ENCODE peak calls at places on chromosomes 16 and 17, in seven cellular contexts. Q is mesendoderm, C is HepG2, L is uterus, O is SJSA1, M is cardiac muscle cell, B is colonic mucosa. N is an unnamed sample.

GRCh38 chr17:41678411-41678906 is 10.2 kb upstream of the EIF1 start:
- DNase-seq in Q (no peak), C (no peak), L (no peak), O (no peak), M (no peak), B (no peak), N (no peak)

GRCh38 chr17:2708585-2709172 is 2.9 kb downstream of the CLUH start:
- DNase-seq in Q (no peak), C (no peak), L (no peak), O (no peak), M (no peak), B (no peak), N (no peak)

GRCh38 chr16:52861614-52862022 is 191.1 kb downstream of the CHD9NB start:
- DNase-seq in Q (peak; percentile 53), C (peak; percentile 65), L (no peak), O (no peak), M (peak; percentile 19), B (peak; percentile 44), N (no peak)

GRCh38 chr17:20063665-20064648 is 54.8 kb downstream of the SPECC1 start:
- DNase-seq in Q (no peak), C (no peak), L (peak; percentile 94), O (peak; percentile 60), M (peak; percentile 95), B (peak; percentile 51), N (no peak)

GRCh38 chr17:9258115-9259020 is 237.1 kb downstream of the NTN1 start:
- DNase-seq in Q (peak; percentile 37), C (peak; percentile 67), L (no peak), O (no peak), M (no peak), B (no peak), N (no peak)

GRCh38 chr17:1074886-1075665 is 78.1 kb downstream of the TIMM22 start:
- DNase-seq in Q (no peak), C (no peak), L (no peak), O (no peak), M (no peak), B (no peak), N (no peak)

GRCh38 chr17:81703747-81704654 is 834 bp downstream of the MRPL12 start:
- DNase-seq in Q (no peak), C (no peak), L (no peak), O (no peak), M (no peak), B (no peak), N (no peak)

GRCh38 chr16:50487528-50487927 is 60.7 kb upstream of the NKD1 start:
- DNase-seq in Q (no peak), C (no peak), L (no peak), O (no peak), M (no peak), B (no peak), N (no peak)

GRCh38 chr17:55348749-55349354 is 72.8 kb downstream of the MMD start:
- DNase-seq in Q (peak; percentile 50), C (peak; percentile 69), L (peak; percentile 44), O (no peak), M (peak; percentile 68), B (peak; percentile 46), N (peak; percentile 3)

GRCh38 chr16:27238016-27238587 is 30.5 kb downstream of the NSMCE1 start:
- DNase-seq in Q (no peak), C (no peak), L (no peak), O (no peak), M (no peak), B (peak; percentile 83), N (no peak)

GRCh38 chr17:78875738-78876597 is 27.0 kb downstream of the CEP295NL start:
- DNase-seq in Q (no peak), C (no peak), L (no peak), O (peak; percentile 73), M (peak; percentile 41), B (no peak), N (no peak)

GRCh38 chr17:76410328-76410965 is 26.0 kb downstream of the SPHK1 start:
- DNase-seq in Q (no peak), C (no peak), L (no peak), O (no peak), M (no peak), B (no peak), N (no peak)

GRCh38 chr17:29661220-29661619 is 38.5 kb upstream of the CORO6 start:
- DNase-seq in Q (no peak), C (peak; percentile 75), L (no peak), O (no peak), M (no peak), B (no peak), N (no peak)

GRCh38 chr17:56230660-56231059 is 77.4 kb downstream of the ANKFN1 start:
- DNase-seq in Q (no peak), C (no peak), L (no peak), O (no peak), M (peak; percentile 0), B (no peak), N (no peak)

GRCh38 chr17:75619506-75620431 is 13.5 kb upstream of the SMIM5 start:
- DNase-seq in Q (peak; percentile 86), C (peak; percentile 39), L (no peak), O (peak; percentile 81), M (peak; percentile 50), B (no peak), N (no peak)

GRCh38 chr16:678858-679807 is 1.1 kb upstream of the STUB1 start:
- DNase-seq in Q (peak; percentile 86), C (peak; percentile 74), L (peak; percentile 73), O (peak; percentile 79), M (peak; percentile 66), B (peak; percentile 80), N (peak; percentile 58)

GRCh38 chr16:11359370-11359769 is 14.1 kb downstream of the RMI2 start:
- DNase-seq in Q (peak; percentile 92), C (no peak), L (no peak), O (peak; percentile 71), M (no peak), B (no peak), N (no peak)

GRCh38 chr17:49548506-49549310 is 27.0 kb upstream of the NXPH3 start:
- DNase-seq in Q (peak; percentile 76), C (peak; percentile 45), L (no peak), O (no peak), M (peak; percentile 73), B (no peak), N (no peak)

GRCh38 chr16:11964761-11965539 is at the start of gene TNFRSF17:
- DNase-seq in Q (no peak), C (no peak), L (no peak), O (no peak), M (no peak), B (no peak), N (no peak)

GRCh38 chr16:21265104-21265825 is 12.8 kb downstream of the CRYM start:
- DNase-seq in Q (no peak), C (no peak), L (no peak), O (no peak), M (no peak), B (no peak), N (no peak)

GRCh38 chr17:5097101-5097834 is 14.4 kb downstream of the ZNF232 start:
- DNase-seq in Q (peak; percentile 90), C (no peak), L (peak; percentile 44), O (no peak), M (no peak), B (peak; percentile 39), N (no peak)

GRCh38 chr17:78315355-78316114 is 44.3 kb downstream of the SOCS3 start:
- DNase-seq in Q (peak; percentile 55), C (peak; percentile 45), L (peak; percentile 86), O (peak; percentile 97), M (peak; percentile 94), B (peak; percentile 88), N (peak; percentile 26)

GRCh38 chr17:49450735-49451134 is 36.1 kb upstream of the PHB1 start:
- DNase-seq in Q (no peak), C (no peak), L (no peak), O (no peak), M (no peak), B (no peak), N (no peak)

GRCh38 chr17:68993112-68993511 is 37.9 kb upstream of the ABCA8 start:
- DNase-seq in Q (no peak), C (no peak), L (no peak), O (no peak), M (peak; percentile 53), B (no peak), N (no peak)

GRCh38 chr17:81838753-81839255 is 4.0 kb upstream of the PPP1R27 start:
- DNase-seq in Q (no peak), C (no peak), L (no peak), O (no peak), M (no peak), B (no peak), N (no peak)

GRCh38 chr17:12973496-12974318 is 44.1 kb downstream of the ELAC2 start:
- DNase-seq in Q (peak; percentile 36), C (no peak), L (peak; percentile 28), O (no peak), M (peak; percentile 15), B (no peak), N (no peak)
- H3K4me3 ChIP-seq in Q (peak overlapping the region; percentile 1), C (no peak overlapping the region), L (peak overlapping the region; percentile 10), O (peak overlapping the region; percentile 21), M (no peak overlapping the region), B (no peak overlapping the region), N (no peak overlapping the region)

DNA sequence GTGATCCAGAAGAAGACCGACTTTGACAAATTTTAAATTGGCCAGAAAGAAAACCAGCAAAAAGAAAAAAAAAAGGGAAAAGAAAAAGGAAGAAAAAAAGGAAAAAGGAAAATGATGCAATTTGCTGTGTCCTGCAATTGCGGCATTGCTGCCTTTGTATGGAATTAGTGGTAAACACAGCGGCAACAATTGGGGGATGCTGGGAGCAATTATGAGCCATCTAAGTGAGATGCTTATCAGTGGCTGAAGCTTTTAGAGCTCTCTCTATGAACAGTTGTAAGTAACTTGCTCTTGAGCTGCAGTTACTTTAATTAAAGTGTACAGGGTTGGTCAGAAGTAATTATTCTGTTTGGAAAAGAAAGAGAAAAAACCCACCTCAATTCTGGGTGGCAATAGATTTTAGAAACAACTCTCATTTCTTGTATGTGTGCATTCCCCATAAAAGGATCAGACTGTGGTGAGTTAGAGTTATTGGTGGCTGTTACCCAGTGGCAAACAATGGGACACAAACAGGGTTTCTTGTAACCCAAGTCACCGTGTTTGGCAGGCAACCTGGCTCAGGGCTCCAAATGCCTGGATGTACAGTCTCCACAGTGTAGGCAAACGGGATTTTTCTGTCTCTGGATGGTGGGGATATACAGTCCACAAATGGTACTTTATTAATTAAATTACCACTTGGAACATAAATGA is 161.4 kb downstream of the AATF start:
- DNase-seq in Q (peak; percentile 79), C (no peak), L (no peak), O (no peak), M (no peak), B (no peak), N (no peak)
- H3K36me3 ChIP-seq in Q (peaks cover 3% of the 10 kb centered on the region), C (peaks cover 22% of the 10 kb centered on the region), L (no peaks in the 10 kb centered on the region), O (peaks cover 20% of the 10 kb centered on the region), M (peaks cover 10% of the 10 kb centered on the region), B (no peaks in the 10 kb centered on the region), N (no peaks in the 10 kb centered on the region)

GRCh38 chr17:34365340-34365739 is 2.3 kb upstream of the CCL1 start:
- DNase-seq in Q (no peak), C (no peak), L (no peak), O (no peak), M (no peak), B (no peak), N (no peak)
- H3K4me1 ChIP-seq in Q (peaks cover 2% of the 10 kb centered on the region), C (peaks cover 7% of the 10 kb centered on the region), L (no peaks in the 10 kb centered on the region), O (no peaks in the 10 kb centered on the region), M (no peaks in the 10 kb centered on the region), B (no peaks in the 10 kb centered on the region), N (no peaks in the 10 kb centered on the region)

DNA sequence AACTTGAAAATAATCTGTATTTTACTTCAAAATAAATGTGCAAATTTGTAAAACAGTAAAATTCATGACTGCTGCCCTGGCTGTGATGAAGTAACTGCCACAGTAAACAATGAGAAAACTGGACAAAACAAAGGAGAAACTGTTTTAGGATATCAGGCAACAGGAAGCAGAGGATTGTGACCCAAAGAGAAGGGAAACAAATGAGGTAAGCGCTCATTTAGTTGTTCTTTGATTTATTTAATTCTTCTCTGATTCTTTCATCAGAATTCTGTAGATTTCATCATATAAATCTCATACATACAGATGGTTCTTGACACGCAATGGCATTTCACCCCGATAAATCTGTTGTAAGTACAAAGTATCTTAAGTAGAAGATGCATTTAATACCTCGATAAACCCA is 198.1 kb upstream of the AXIN2 start:
- DNase-seq in Q (no peak), C (peak; percentile 69), L (no peak), O (no peak), M (no peak), B (no peak), N (no peak)
- H3K4me3 ChIP-seq in Q (no peak overlapping the region), C (no peak overlapping the region), L (no peak overlapping the region), O (no peak overlapping the region), M (no peak overlapping the region), B (no peak overlapping the region), N (no peak overlapping the region)

N was measured in CD8-positive, alpha-beta memory T cell.